ENCODE peak calls at places on chromosomes 16 and 17, in five cellular contexts. I is choroid plexus epithelial cell, F is NB4, S is mesendoderm, H is kidney epithelial cell. N is an unnamed sample.

GRCh38 chr16:51337662-51338061 is 186.6 kb upstream of the SALL1 start:
- DNase-seq in H (no peak), I (no peak), F (no peak), S (peak; percentile 75), N (no peak)

GRCh38 chr17:76074390-76075363 is at the start of gene GALR2:
- DNase-seq in H (no peak), S (no peak), I (no peak), F (no peak), N (no peak)

GRCh38 chr16:1981972-1982574 is 804 bp upstream of the NOXO1 start:
- DNase-seq in S (no peak), H (no peak), I (no peak), F (no peak), N (no peak)

GRCh38 chr16:88102597-88102996 is 151.4 kb downstream of the BANP start:
- DNase-seq in H (no peak), F (no peak), I (no peak), S (no peak), N (no peak)

GRCh38 chr16:50183316-50183715 is 30.2 kb downstream of the TENT4B start:
- DNase-seq in I (peak; percentile 81), H (no peak), S (no peak), F (no peak), N (peak; percentile 72)

GRCh38 chr16:7268182-7268581 is 64.5 kb upstream of the RBFOX1 start:
- DNase-seq in F (peak; percentile 41), I (peak; percentile 1), S (peak; percentile 88), H (no peak), N (no peak)

GRCh38 chr16:4055748-4056147 is 60.5 kb downstream of the ADCY9 start:
- DNase-seq in H (no peak), S (no peak), F (peak; percentile 25), I (no peak), N (no peak)

GRCh38 chr16:11676799-11677198 is 8.5 kb downstream of the SNN start:
- DNase-seq in I (no peak), F (no peak), H (no peak), S (no peak), N (no peak)

GRCh38 chr17:57099165-57099564 is 14.1 kb downstream of the AKAP1 start:
- DNase-seq in F (no peak), I (no peak), H (no peak), S (no peak), N (no peak)

GRCh38 chr17:63275318-63275967 is 170.7 kb downstream of the CYB561 start:
- DNase-seq in S (peak; percentile 49), H (peak; percentile 96), F (peak; percentile 81), I (peak; percentile 96), N (peak; percentile 93)

GRCh38 chr17:78951967-78952551 is 26.9 kb upstream of the TIMP2 start:
- DNase-seq in I (peak; percentile 65), H (no peak), S (no peak), F (no peak), N (peak; percentile 16)

GRCh38 chr16:88764913-88765349 is 20.1 kb downstream of the PIEZO1 start:
- DNase-seq in S (peak; percentile 75), F (no peak), H (no peak), I (no peak), N (no peak)

GRCh38 chr16:10332301-10332700 is 53.6 kb upstream of the ATF7IP2 start:
- DNase-seq in S (peak; percentile 95), I (no peak), H (no peak), F (no peak), N (no peak)

GRCh38 chr17:20010099-20010863 is 1.1 kb downstream of the SPECC1 start:
- DNase-seq in H (peak; percentile 23), S (peak; percentile 54), I (peak; percentile 75), F (peak; percentile 76), N (peak; percentile 66)

GRCh38 chr17:7992924-7993323 is 9.5 kb upstream of the GUCY2D start:
- DNase-seq in F (no peak), I (no peak), S (peak; percentile 70), H (no peak), N (no peak)

GRCh38 chr16:71927383-71927782 is 32.1 kb downstream of the IST1 start:
- DNase-seq in I (peak; percentile 92), S (peak; percentile 53), F (no peak), H (peak; percentile 67), N (peak; percentile 94)

GRCh38 chr17:61470530-61471136 is 18.4 kb downstream of the TBX4 start:
- DNase-seq in H (no peak), F (no peak), I (no peak), S (no peak), N (no peak)

GRCh38 chr16:54286067-54286329 is 589 bp downstream of the IRX3 start:
- DNase-seq in I (no peak), S (no peak), H (no peak), F (no peak), N (no peak)

GRCh38 chr16:54286330-54287017 is at the start of gene IRX3:
- DNase-seq in H (peak; percentile 23), F (peak; percentile 99), I (peak; percentile 86), S (peak; percentile 96), N (peak; percentile 94)

GRCh38 chr16:54284931-54285413 is 1.6 kb downstream of the IRX3 start:
- DNase-seq in I (no peak), F (peak; percentile 80), S (peak; percentile 27), H (no peak), N (peak; percentile 42)

GRCh38 chr16:54284319-54284930 is 2.2 kb downstream of the IRX3 start:
- DNase-seq in F (peak; percentile 80), S (peak; percentile 36), I (no peak), H (no peak), N (peak; percentile 21)

DNA sequence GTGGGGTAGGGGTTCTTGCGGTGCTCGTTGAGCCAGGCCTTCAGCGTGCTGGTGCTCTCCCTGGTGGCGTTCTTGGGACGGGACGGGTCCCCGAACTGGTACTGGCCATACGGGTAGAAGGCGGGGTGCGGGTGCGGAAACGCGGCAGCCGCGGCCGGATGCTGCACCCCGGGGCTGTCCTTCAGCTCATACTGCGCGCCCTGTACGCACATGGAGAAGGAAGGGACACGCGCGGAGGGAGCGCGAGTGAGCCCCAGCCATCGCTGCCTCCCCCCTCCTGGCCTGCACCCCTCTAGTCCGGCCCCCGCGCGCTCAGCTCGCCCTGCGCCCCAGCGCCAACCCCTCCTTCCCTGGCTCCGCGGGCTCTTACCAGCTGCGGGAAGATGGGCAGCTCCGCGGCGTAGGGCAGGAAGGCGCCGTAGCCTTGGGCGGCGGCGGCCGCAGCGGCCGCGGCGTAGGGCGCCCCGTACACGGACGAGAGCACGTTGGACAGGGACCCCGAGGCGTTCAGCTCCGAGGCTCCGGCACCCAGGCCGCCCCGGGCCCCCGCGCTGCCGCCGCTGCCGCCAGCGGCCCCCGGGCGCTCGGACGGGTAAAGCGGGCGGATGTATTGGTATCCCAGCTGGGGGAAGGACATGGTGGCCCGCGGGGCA is 1.0 kb downstream of the IRX3 start:
- DNase-seq in H (no peak), F (peak; percentile 87), S (peak; percentile 37), I (peak; percentile 44), N (peak; percentile 62)
- H3K4me3 ChIP-seq in H (peak overlapping the region; percentile 74), F (peak overlapping the region; percentile 90), S (peak overlapping the region; percentile 91), I (peak overlapping the region; percentile 64), N (peak overlapping the region; percentile 81)

GRCh38 chr16:66578596-66579531 is at the start of gene CMTM2:
- DNase-seq in S (no peak), I (peak; percentile 30), F (no peak), H (no peak), N (peak; percentile 10)
- H3K4me3 ChIP-seq in S (no peak within 1 kb of the TSS), I (peak within 1 kb of the TSS; percentile 37), F (no peak within 1 kb of the TSS), H (peak within 1 kb of the TSS; percentile 19), N (no peak within 1 kb of the TSS)

GRCh38 chr17:34579017-34579946 is at the start of gene TMEM132E:
- DNase-seq in I (peak; percentile 12), F (no peak), S (peak; percentile 56), H (no peak), N (peak; percentile 4)

GRCh38 chr17:34580685-34581445 is 1.5 kb downstream of the TMEM132E start:
- DNase-seq in S (peak; percentile 25), F (no peak), I (no peak), H (no peak), N (no peak)

GRCh38 chr17:34579979-34580684 is 750 bp downstream of the TMEM132E start:
- DNase-seq in H (no peak), F (no peak), I (peak; percentile 2), S (peak; percentile 56), N (peak; percentile 7)

GRCh38 chr17:34578016-34578415 is 1.4 kb upstream of the TMEM132E start:
- DNase-seq in S (no peak), I (no peak), F (no peak), H (no peak), N (no peak)

GRCh38 chr17:34578656-34579016 is 746 bp upstream of the TMEM132E start:
- DNase-seq in I (no peak), H (no peak), S (no peak), F (no peak), N (no peak)
- H3K4me3 ChIP-seq in I (no peak overlapping the region), H (no peak overlapping the region), S (no peak overlapping the region), F (no peak overlapping the region), N (no peak overlapping the region)

DNA sequence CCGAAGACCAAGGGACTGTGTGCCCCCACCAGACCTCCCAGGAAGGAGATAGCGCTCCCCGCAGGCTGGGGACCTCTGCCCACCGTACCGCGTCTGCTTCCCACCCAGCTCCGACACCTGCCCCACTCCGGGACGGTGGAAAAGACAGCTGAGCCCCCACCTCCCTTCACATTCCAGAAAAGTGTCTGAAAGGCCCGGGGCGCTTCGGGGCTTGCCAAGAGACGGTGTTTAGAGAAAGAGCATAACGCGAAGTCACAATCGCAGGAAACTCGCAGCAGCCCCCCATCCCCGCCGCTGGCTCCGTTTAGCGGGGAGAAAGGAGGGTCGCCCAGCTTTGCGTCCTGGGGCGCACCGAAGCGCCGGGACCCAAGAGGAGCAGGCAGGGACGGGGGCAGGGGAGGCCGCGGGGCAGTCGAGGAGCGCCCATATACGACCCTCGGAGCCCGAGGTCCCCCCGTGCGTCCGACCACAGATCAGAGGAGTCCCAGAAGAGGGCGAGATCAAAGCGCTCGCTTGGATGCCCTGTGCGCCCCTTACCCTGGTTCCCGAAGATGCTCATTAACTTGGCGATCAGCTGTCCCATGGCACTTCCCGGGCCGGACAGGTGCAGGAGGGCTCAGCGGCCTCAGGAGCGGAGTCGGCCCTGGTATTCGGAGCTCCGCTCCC is 650 bp downstream of the ARL5C start:
- DNase-seq in S (no peak), I (no peak), F (no peak), H (no peak), N (no peak)
- H3K4me3 ChIP-seq in S (peak overlapping the region; percentile 46), I (peak overlapping the region; percentile 61), F (no peak overlapping the region), H (peak overlapping the region; percentile 43), N (peak overlapping the region; percentile 57)

DNA sequence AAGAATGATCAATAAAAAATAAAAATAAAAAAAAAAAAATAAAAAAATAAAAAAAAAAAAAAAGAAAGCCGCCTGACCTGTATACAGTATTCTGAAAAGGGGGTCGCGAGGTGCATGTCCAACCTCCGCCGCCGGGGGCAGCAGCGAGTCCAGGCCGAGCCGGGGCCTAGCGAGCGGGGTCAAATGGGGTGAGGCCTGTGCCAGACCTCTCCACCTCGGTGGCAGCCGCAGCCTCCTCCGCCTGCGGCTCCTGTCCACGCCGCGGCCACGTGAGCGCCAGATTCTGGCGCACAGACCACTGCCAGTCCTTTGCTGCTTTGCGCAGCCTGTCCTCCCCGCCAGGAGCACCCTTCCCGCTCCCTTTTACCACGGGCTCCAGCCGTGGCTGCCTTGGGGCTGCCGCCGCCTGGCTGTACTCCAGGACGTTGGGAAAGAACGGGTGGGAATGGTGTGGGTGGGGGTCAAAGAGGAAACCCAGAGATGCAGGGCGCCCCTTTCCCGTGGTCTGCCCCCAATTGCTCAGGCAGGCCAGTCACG is 2.4 kb upstream of the BCKDK start:
- DNase-seq in F (peak; percentile 90), S (peak; percentile 79), I (peak; percentile 49), H (no peak), N (peak; percentile 80)
- H3K4me3 ChIP-seq in F (no peak overlapping the region), S (no peak overlapping the region), I (peak overlapping the region; percentile 16), H (no peak overlapping the region), N (peak overlapping the region; percentile 33)